ENCODE peak calls at places on chromosomes 3 and 15, in ten cellular contexts. U, F, I, X, N, Q, S, H, Y and K are unnamed samples.

GRCh38 chr15:95196176-95196915 is 965.0 kb downstream of the MCTP2 start:
- DNase-seq in U (no peak), F (no peak), I (no peak), X (no peak), N (no peak), Q (no peak), S (no peak), H (no peak), Y (no peak), K (no peak)

GRCh38 chr3:8822141-8822540 is 52.7 kb upstream of the OXTR start:
- DNase-seq in U (no peak), F (peak), I (no peak), X (no peak), N (no peak), Q (peak), S (no peak), H (no peak), Y (no peak), K (no peak)

GRCh38 chr3:8457039-8457438 is 44.6 kb upstream of the LMCD1 start:
- DNase-seq in U (no peak), F (peak), I (no peak), X (no peak), N (no peak), Q (peak), S (no peak), H (no peak), Y (no peak), K (no peak)

GRCh38 chr15:45372032-45372995 is 6.0 kb downstream of the GATM start:
- DNase-seq in U (no peak), F (no peak), I (no peak), X (no peak), N (no peak), Q (no peak), S (no peak), H (no peak), Y (no peak), K (no peak)

GRCh38 chr15:39188314-39188713 is 392.6 kb upstream of the THBS1 start:
- DNase-seq in U (no peak), F (no peak), I (no peak), X (no peak), N (no peak), Q (peak), S (no peak), H (no peak), Y (no peak), K (no peak)

GRCh38 chr15:80606571-80606970 is 88.5 kb upstream of the ABHD17C start:
- DNase-seq in U (no peak), F (no peak), I (no peak), X (no peak), N (no peak), Q (no peak), S (no peak), H (no peak), Y (no peak), K (no peak)

GRCh38 chr15:77070180-77070499 is 769 bp downstream of the TSPAN3 start:
- DNase-seq in U (no peak), F (no peak), I (no peak), X (no peak), N (no peak), Q (no peak), S (no peak), H (no peak), Y (no peak), K (no peak)

GRCh38 chr3:127772776-127773751 is 49.3 kb downstream of the MGLL start:
- DNase-seq in U (no peak), F (no peak), I (no peak), X (no peak), N (no peak), Q (no peak), S (no peak), H (no peak), Y (no peak), K (no peak)

GRCh38 chr3:179493260-179493659 is 42.0 kb upstream of the GNB4 start:
- DNase-seq in U (no peak), F (no peak), I (no peak), X (no peak), N (no peak), Q (no peak), S (no peak), H (no peak), Y (no peak), K (no peak)

GRCh38 chr3:112136959-112137693 is 4.1 kb upstream of the GCSAM start:
- DNase-seq in U (no peak), F (peak), I (peak), X (no peak), N (no peak), Q (peak), S (no peak), H (peak), Y (no peak), K (no peak)

GRCh38 chr3:185995352-185995751 is 57.5 kb upstream of the TRA2B start:
- DNase-seq in U (no peak), F (peak), I (no peak), X (no peak), N (no peak), Q (peak), S (no peak), H (no peak), Y (no peak), K (no peak)

GRCh38 chr15:95996494-95996893 is 334.0 kb upstream of the NR2F2 start:
- DNase-seq in U (no peak), F (no peak), I (peak), X (no peak), N (no peak), Q (no peak), S (no peak), H (no peak), Y (no peak), K (no peak)

GRCh38 chr3:42683875-42684593 is 1.3 kb upstream of the KLHL40 start:
- DNase-seq in U (no peak), F (peak), I (no peak), X (no peak), N (peak), Q (peak), S (no peak), H (no peak), Y (peak), K (no peak)

GRCh38 chr3:104396974-104397669 is 969.6 kb upstream of the ALCAM start:
- DNase-seq in U (no peak), F (peak), I (no peak), X (no peak), N (no peak), Q (peak), S (no peak), H (no peak), Y (no peak), K (no peak)

GRCh38 chr15:78251136-78251535 is 13.2 kb upstream of the DNAJA4 start:
- DNase-seq in U (no peak), F (no peak), I (no peak), X (no peak), N (no peak), Q (no peak), S (no peak), H (no peak), Y (no peak), K (no peak)

GRCh38 chr3:58022490-58022889 is 14.3 kb downstream of the FLNB start:
- DNase-seq in U (no peak), F (no peak), I (no peak), X (no peak), N (no peak), Q (no peak), S (no peak), H (no peak), Y (no peak), K (no peak)

GRCh38 chr3:120894285-120894684 is 13.7 kb upstream of the STXBP5L start:
- DNase-seq in U (no peak), F (peak), I (no peak), X (no peak), N (no peak), Q (peak), S (no peak), H (no peak), Y (no peak), K (no peak)

GRCh38 chr3:169526246-169526645 is 137.3 kb downstream of the MECOM start:
- DNase-seq in U (no peak), F (no peak), I (no peak), X (no peak), N (peak), Q (peak), S (no peak), H (no peak), Y (no peak), K (no peak)

GRCh38 chr3:70979983-70980645 is 603.4 kb downstream of the FOXP1 start:
- DNase-seq in U (no peak), F (no peak), I (no peak), X (no peak), N (no peak), Q (peak), S (no peak), H (no peak), Y (no peak), K (no peak)

GRCh38 chr3:151869186-151869585 is 4.3 kb upstream of the SUCNR1 start:
- DNase-seq in U (no peak), F (no peak), I (no peak), X (no peak), N (no peak), Q (no peak), S (no peak), H (no peak), Y (no peak), K (no peak)

GRCh38 chr3:164673738-164674137 is 404.6 kb downstream of the SI start:
- DNase-seq in U (no peak), F (no peak), I (no peak), X (no peak), N (no peak), Q (no peak), S (no peak), H (no peak), Y (no peak), K (no peak)

GRCh38 chr15:89462198-89462912 is 34.0 kb downstream of the RHCG start:
- DNase-seq in U (no peak), F (peak), I (no peak), X (no peak), N (peak), Q (peak), S (no peak), H (no peak), Y (no peak), K (no peak)

GRCh38 chr3:101879102-101879501 is 29.8 kb downstream of the NFKBIZ start:
- DNase-seq in U (no peak), F (no peak), I (no peak), X (no peak), N (no peak), Q (no peak), S (no peak), H (no peak), Y (no peak), K (no peak)

GRCh38 chr3:51845129-51845528 is 16.3 kb upstream of the IQCF2 start:
- DNase-seq in U (no peak), F (no peak), I (no peak), X (no peak), N (no peak), Q (no peak), S (no peak), H (no peak), Y (no peak), K (no peak)

GRCh38 chr15:65767895-65768294 is 24.2 kb downstream of the DENND4A start:
- DNase-seq in U (no peak), F (no peak), I (peak), X (no peak), N (no peak), Q (no peak), S (no peak), H (no peak), Y (no peak), K (no peak)

GRCh38 chr15:100307241-100307855 is 34.4 kb downstream of the ADAMTS17 start:
- DNase-seq in U (no peak), F (no peak), I (no peak), X (no peak), N (no peak), Q (no peak), S (no peak), H (no peak), Y (no peak), K (no peak)